ENCODE peak calls at places on chromosomes 12 and 14, in nine cellular contexts. E, W, Z, M, O, U, R, K and S are unnamed samples.

GRCh38 chr12:69105101-69105613 is 134.2 kb upstream of the CPSF6 start:
- DNase-seq in Z (peak), M (no peak), U (no peak), R (no peak), W (no peak), K (no peak), E (no peak), O (no peak), S (no peak)

GRCh38 chr14:38210587-38211257 is 3.0 kb downstream of the SSTR1 start:
- DNase-seq in O (no peak), K (no peak), U (no peak), R (peak), M (peak), E (no peak), W (peak), Z (no peak), S (peak)

GRCh38 chr12:12749433-12749832 is 32.3 kb downstream of the CDKN1B start:
- DNase-seq in O (no peak), U (no peak), R (no peak), K (no peak), E (no peak), M (no peak), Z (no peak), W (peak), S (peak)

GRCh38 chr14:51206462-51206861 is 33.6 kb upstream of the TMX1 start:
- DNase-seq in O (no peak), K (no peak), R (no peak), M (no peak), U (no peak), W (no peak), E (no peak), Z (no peak), S (no peak)

GRCh38 chr12:98399532-98399931 is 115.9 kb upstream of the TMPO start:
- DNase-seq in M (no peak), R (no peak), W (peak), U (peak), E (peak), O (no peak), Z (no peak), K (no peak), S (peak)

GRCh38 chr12:80869264-80869663 is 68.5 kb downstream of the LIN7A start:
- DNase-seq in K (no peak), U (no peak), Z (no peak), R (no peak), E (no peak), W (no peak), M (no peak), O (no peak), S (no peak)

GRCh38 chr12:599756-600155 is 63.5 kb downstream of the NINJ2 start:
- DNase-seq in R (no peak), U (no peak), M (no peak), W (no peak), K (no peak), Z (no peak), O (no peak), E (no peak), S (no peak)

GRCh38 chr12:106600503-106600902 is 17.7 kb downstream of the RFX4 start:
- DNase-seq in Z (no peak), W (no peak), U (no peak), E (no peak), K (no peak), M (no peak), O (no peak), R (no peak), S (no peak)

GRCh38 chr12:43580601-43581000 is 28.6 kb upstream of the ADAMTS20 start:
- DNase-seq in M (no peak), U (no peak), K (no peak), E (no peak), W (no peak), R (no peak), Z (no peak), O (no peak), S (no peak)

GRCh38 chr12:25054076-25054782 is 105.3 kb upstream of the BCAT1 start:
- DNase-seq in O (no peak), M (no peak), W (peak), Z (no peak), R (no peak), E (no peak), U (no peak), K (no peak), S (peak)

GRCh38 chr14:76754586-76754985 is 6.7 kb upstream of the VASH1 start:
- DNase-seq in U (no peak), Z (no peak), W (no peak), K (no peak), M (no peak), O (no peak), E (no peak), R (no peak), S (no peak)

GRCh38 chr12:91373086-91373485 is 190.5 kb upstream of the DCN start:
- DNase-seq in O (no peak), M (no peak), W (no peak), R (no peak), Z (no peak), E (no peak), U (no peak), K (no peak), S (no peak)

GRCh38 chr14:80364274-80364673 is 153.0 kb upstream of the DIO2 start:
- DNase-seq in Z (no peak), W (peak), M (no peak), E (no peak), R (no peak), O (no peak), K (no peak), U (no peak), S (peak)

GRCh38 chr14:74135386-74135785 is 50.6 kb downstream of the LIN52 start:
- DNase-seq in W (no peak), U (no peak), K (no peak), E (no peak), O (no peak), R (no peak), M (no peak), Z (no peak), S (peak)

GRCh38 chr14:58638231-58639205 is 756 bp downstream of the DACT1 start:
- DNase-seq in M (peak), K (no peak), Z (peak), O (no peak), U (no peak), R (peak), E (no peak), W (peak), S (peak)

GRCh38 chr12:24996102-24996797 is 47.3 kb upstream of the BCAT1 start:
- DNase-seq in R (no peak), U (no peak), Z (no peak), W (no peak), O (no peak), M (no peak), E (no peak), K (no peak), S (no peak)

GRCh38 chr14:88993946-88994345 is 169.5 kb downstream of the TTC8 start:
- DNase-seq in W (peak), E (no peak), K (no peak), O (no peak), R (no peak), M (no peak), U (no peak), Z (no peak), S (peak)

GRCh38 chr12:100185361-100185894 is 15.2 kb upstream of the ACTR6 start:
- DNase-seq in Z (no peak), K (no peak), O (no peak), E (peak), U (no peak), R (no peak), M (no peak), W (no peak), S (no peak)

GRCh38 chr14:75156901-75157300 is 19.5 kb downstream of the TMED10 start:
- DNase-seq in R (no peak), O (no peak), E (no peak), M (no peak), U (no peak), W (no peak), K (no peak), Z (no peak), S (peak)

GRCh38 chr12:11941601-11942360 is 129.0 kb upstream of the BCL2L14 start:
- DNase-seq in W (no peak), R (no peak), O (no peak), K (no peak), U (no peak), M (no peak), Z (no peak), E (no peak), S (peak)

GRCh38 chr12:32440120-32440865 is 40.9 kb downstream of the FGD4 start:
- DNase-seq in O (no peak), K (peak), U (no peak), E (no peak), Z (no peak), R (no peak), M (no peak), W (no peak), S (no peak)

GRCh38 chr14:100307215-100308111 is 1.2 kb upstream of the SLC25A29 start:
- DNase-seq in R (peak), U (no peak), M (no peak), E (no peak), W (no peak), K (no peak), O (peak), Z (peak), S (no peak)

GRCh38 chr14:80988742-80989429 is 33.5 kb downstream of the TSHR start:
- DNase-seq in E (no peak), W (no peak), O (no peak), K (no peak), Z (no peak), U (no peak), R (no peak), M (no peak), S (peak)

GRCh38 chr12:54658306-54659264 is 10.4 kb upstream of the DCD start:
- DNase-seq in Z (peak), U (peak), O (no peak), W (peak), K (no peak), E (peak), R (no peak), M (no peak), S (no peak)

GRCh38 chr14:65958664-65959562 is 527.3 kb upstream of the CCDC196 start:
- DNase-seq in K (no peak), E (peak), W (peak), Z (no peak), U (no peak), M (no peak), R (no peak), O (no peak), S (peak)

GRCh38 chr12:94027561-94027960 is 120.8 kb upstream of the PLXNC1 start:
- DNase-seq in U (no peak), Z (no peak), K (no peak), W (no peak), M (no peak), O (no peak), E (no peak), R (no peak), S (no peak)

GRCh38 chr14:24368215-24368561 is 204 bp downstream of the NFATC4 start:
- DNase-seq in E (no peak), O (no peak), W (no peak), U (no peak), M (peak), K (no peak), Z (no peak), R (no peak), S (no peak)

GRCh38 chr14:102095231-102095870 is 8.5 kb upstream of the HSP90AA1 start:
- DNase-seq in Z (no peak), O (no peak), E (no peak), U (no peak), M (no peak), K (no peak), W (no peak), R (no peak), S (peak)

GRCh38 chr12:108773798-108774788 is 42.8 kb upstream of the CORO1C start:
- DNase-seq in M (peak), Z (peak), E (no peak), W (peak), K (no peak), U (no peak), R (peak), O (peak), S (peak)

GRCh38 chr12:30564394-30564793 is 131.3 kb downstream of the IPO8 start:
- DNase-seq in M (no peak), E (no peak), O (no peak), W (no peak), K (no peak), U (no peak), Z (no peak), R (no peak), S (no peak)

GRCh38 chr12:86174188-86174587 is 82.0 kb downstream of the MGAT4C start:
- DNase-seq in W (no peak), E (no peak), R (no peak), K (no peak), O (no peak), Z (no peak), M (no peak), U (no peak), S (no peak)

GRCh38 chr12:32989705-32990104 is 93.1 kb upstream of the PKP2 start:
- DNase-seq in E (no peak), U (no peak), Z (no peak), W (no peak), K (no peak), M (no peak), O (no peak), R (no peak), S (no peak)

GRCh38 chr14:105075364-105076295 is 10.4 kb upstream of the GPR132 start:
- DNase-seq in M (peak), U (no peak), O (no peak), R (peak), E (peak), K (no peak), W (no peak), Z (peak), S (no peak)

GRCh38 chr12:28961948-28962384 is 187.1 kb upstream of the FAR2 start:
- DNase-seq in W (no peak), O (no peak), R (no peak), M (no peak), U (no peak), Z (no peak), E (peak), K (no peak), S (peak)

GRCh38 chr14:35964736-35965135 is 138.6 kb downstream of the BRMS1L start:
- DNase-seq in K (no peak), R (no peak), Z (no peak), O (no peak), W (no peak), M (no peak), E (no peak), U (no peak), S (no peak)

GRCh38 chr14:76780058-76780345 is 18.7 kb downstream of the VASH1 start:
- DNase-seq in O (no peak), E (no peak), R (no peak), K (no peak), U (no peak), W (no peak), M (no peak), Z (no peak), S (no peak)

GRCh38 chr12:7128681-7129593 is at the start of gene RBP5:
- DNase-seq in O (peak), M (no peak), K (no peak), Z (no peak), W (no peak), R (no peak), E (no peak), U (no peak), S (no peak)

GRCh38 chr14:93319494-93319893 is 13.3 kb downstream of the BTBD7 start:
- DNase-seq in E (no peak), Z (no peak), M (no peak), K (no peak), U (no peak), W (no peak), R (no peak), O (no peak), S (no peak)
- H3K27ac ChIP-seq in E (peak), Z (no peak), M (no peak), K (peak), U (no peak), W (no peak), R (no peak), O (no peak), S (no peak)

GRCh38 chr12:57455374-57456144 is 452 bp downstream of the INHBE start:
- DNase-seq in Z (peak), R (no peak), W (no peak), M (peak), K (no peak), O (no peak), U (no peak), E (no peak), S (no peak)

GRCh38 chr12:57454213-57454565 is 918 bp upstream of the INHBE start:
- DNase-seq in W (no peak), R (no peak), Z (no peak), O (no peak), K (no peak), U (no peak), E (no peak), M (no peak), S (no peak)

GRCh38 chr12:57452937-57453509 is 2.1 kb upstream of the INHBE start:
- DNase-seq in R (peak), Z (peak), E (peak), K (no peak), W (peak), O (peak), M (peak), U (no peak), S (peak)

GRCh38 chr12:57456145-57456700 is 1.1 kb downstream of the INHBE start:
- DNase-seq in O (no peak), E (peak), U (no peak), M (no peak), W (peak), K (no peak), Z (peak), R (no peak), S (no peak)

GRCh38 chr12:57454566-57455373 is at the start of gene INHBE:
- DNase-seq in R (no peak), O (no peak), K (no peak), W (peak), U (no peak), E (no peak), Z (peak), M (peak), S (peak)
- H3K4me3 ChIP-seq in R (no peak), O (no peak), K (no peak), W (peak), U (no peak), E (peak), Z (peak), M (peak), S (no peak)

DNA sequence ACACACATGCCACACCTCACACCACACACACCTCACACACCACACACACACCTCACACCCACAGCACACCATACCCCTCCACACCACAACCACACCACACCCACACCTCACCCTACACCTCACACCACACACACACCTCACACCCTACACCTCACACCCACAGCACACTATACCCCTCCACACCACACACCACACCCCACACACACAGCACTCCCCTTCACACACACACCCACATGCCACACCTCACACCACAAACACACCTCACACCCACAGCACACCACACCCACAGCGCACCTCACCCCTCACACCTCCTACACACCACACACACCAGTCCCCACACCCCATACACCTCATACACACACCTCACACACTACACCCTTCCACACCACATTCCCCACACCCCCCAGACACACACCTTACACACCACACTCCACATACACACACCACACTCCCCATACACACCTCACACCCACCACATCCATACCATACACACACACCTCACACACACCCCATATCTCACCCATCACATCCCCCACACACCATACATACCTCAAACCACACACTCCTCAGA is 80.0 kb downstream of the ACTN1 start:
- DNase-seq in E (no peak), R (no peak), W (no peak), M (peak), Z (no peak), U (no peak), O (no peak), K (no peak), S (no peak)
- H3K27ac ChIP-seq in E (no peak), R (no peak), W (no peak), M (no peak), Z (no peak), U (peak), O (no peak), K (peak), S (peak)

DNA sequence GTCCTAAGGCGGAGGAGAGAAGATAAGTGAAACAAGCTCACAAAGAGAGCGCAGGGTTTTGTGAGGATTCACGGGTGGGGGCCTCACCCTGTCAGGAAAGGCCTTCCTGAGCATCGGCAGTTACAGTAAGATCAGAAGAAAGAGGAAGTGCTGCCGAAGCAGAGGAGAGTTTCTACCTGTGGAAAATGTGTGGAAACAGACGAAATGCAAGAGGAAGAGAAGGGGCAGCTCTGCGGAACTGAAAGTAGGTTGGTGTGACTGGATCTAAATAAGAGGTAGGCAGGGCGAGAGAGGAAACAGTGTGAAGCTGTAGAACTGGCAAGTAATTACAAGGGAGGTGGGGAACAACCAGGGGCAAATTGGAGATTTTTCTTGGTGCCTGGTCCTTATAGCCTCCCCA is 2.7 kb downstream of the GPR68 start:
- DNase-seq in W (no peak), U (peak), M (no peak), O (no peak), K (no peak), Z (no peak), E (no peak), R (no peak), S (no peak)
- H3K4me3 ChIP-seq in W (no peak), U (peak), M (no peak), O (no peak), K (no peak), Z (no peak), E (no peak), R (peak), S (no peak)